ENCODE peak calls at places on chromosome 20, in nine cellular contexts. Q is CD4-positive, alpha-beta T cell; R is uterus; V is pancreas; P is dorsolateral prefrontal cortex; T is kidney; X is MCF 10A; L is breast epithelium; M is progenitor cell of endocrine pancreas. I is an unnamed sample.

GRCh38 chr20:40101479-40102032 is 587.5 kb downstream of the MAFB start:
- DNase-seq in Q (no peak), L (no peak), T (no peak), P (no peak), V (no peak), X (no peak), M (no peak), R (no peak), I (no peak)

GRCh38 chr20:5642155-5642981 is 107.8 kb upstream of the SHLD1 start:
- DNase-seq in R (peak; percentile 31), Q (no peak), T (no peak), P (no peak), L (no peak), V (peak; percentile 31), X (peak; percentile 78), M (no peak), I (no peak)

GRCh38 chr20:60572991-60573390 is 614.8 kb downstream of the CDH26 start:
- DNase-seq in R (no peak), P (no peak), L (no peak), V (no peak), X (no peak), M (no peak), T (no peak), Q (no peak), I (no peak)

GRCh38 chr20:50467618-50468373 is 42.4 kb upstream of the PTPN1 start:
- DNase-seq in T (no peak), Q (no peak), L (no peak), X (peak; percentile 54), P (peak; percentile 51), M (no peak), R (peak; percentile 46), V (no peak), I (peak; percentile 41)

GRCh38 chr20:2405693-2406065 is 25.0 kb downstream of the TGM6 start:
- DNase-seq in M (no peak), R (no peak), L (no peak), V (no peak), X (no peak), P (no peak), Q (no peak), T (no peak), I (no peak)

GRCh38 chr20:63076421-63076820 is 69.7 kb upstream of the BHLHE23 start:
- DNase-seq in R (no peak), X (no peak), T (no peak), L (no peak), M (no peak), Q (no peak), V (no peak), P (no peak), I (peak; percentile 2)

GRCh38 chr20:20499469-20499868 is 131.6 kb downstream of the INSM1 start:
- DNase-seq in M (no peak), R (no peak), P (no peak), T (peak; percentile 13), Q (no peak), L (no peak), V (no peak), X (no peak), I (no peak)

GRCh38 chr20:62897666-62898065 is 28.6 kb downstream of the DIDO1 start:
- DNase-seq in L (no peak), T (no peak), P (no peak), M (no peak), X (no peak), Q (no peak), R (no peak), V (no peak), I (peak; percentile 61)

GRCh38 chr20:36623444-36623843 is 17.9 kb downstream of the RAB5IF start:
- DNase-seq in R (no peak), P (no peak), X (no peak), T (no peak), M (no peak), V (no peak), L (no peak), Q (no peak), I (no peak)

GRCh38 chr20:36620917-36621316 is 15.3 kb downstream of the RAB5IF start:
- DNase-seq in P (no peak), L (no peak), Q (no peak), T (no peak), X (no peak), M (no peak), R (no peak), V (no peak), I (no peak)

GRCh38 chr20:36628076-36628475 is 17.9 kb downstream of the SLA2 start:
- DNase-seq in L (no peak), T (no peak), Q (no peak), R (no peak), V (no peak), X (no peak), M (no peak), P (no peak), I (no peak)

GRCh38 chr20:36624068-36624813 is 18.7 kb downstream of the RAB5IF start:
- DNase-seq in R (no peak), M (no peak), Q (no peak), T (no peak), V (no peak), P (no peak), L (no peak), X (no peak), I (no peak)

GRCh38 chr20:36624925-36625324 is 19.3 kb downstream of the RAB5IF start:
- DNase-seq in T (no peak), X (no peak), P (no peak), Q (no peak), V (no peak), M (no peak), R (no peak), L (no peak), I (no peak)
- TF ChIP-seq CTCF in T (no peak), X (no peak), P (no peak), Q (no peak), V (no peak), M (no peak), R (no peak), L (no peak), I (no peak)

DNA sequence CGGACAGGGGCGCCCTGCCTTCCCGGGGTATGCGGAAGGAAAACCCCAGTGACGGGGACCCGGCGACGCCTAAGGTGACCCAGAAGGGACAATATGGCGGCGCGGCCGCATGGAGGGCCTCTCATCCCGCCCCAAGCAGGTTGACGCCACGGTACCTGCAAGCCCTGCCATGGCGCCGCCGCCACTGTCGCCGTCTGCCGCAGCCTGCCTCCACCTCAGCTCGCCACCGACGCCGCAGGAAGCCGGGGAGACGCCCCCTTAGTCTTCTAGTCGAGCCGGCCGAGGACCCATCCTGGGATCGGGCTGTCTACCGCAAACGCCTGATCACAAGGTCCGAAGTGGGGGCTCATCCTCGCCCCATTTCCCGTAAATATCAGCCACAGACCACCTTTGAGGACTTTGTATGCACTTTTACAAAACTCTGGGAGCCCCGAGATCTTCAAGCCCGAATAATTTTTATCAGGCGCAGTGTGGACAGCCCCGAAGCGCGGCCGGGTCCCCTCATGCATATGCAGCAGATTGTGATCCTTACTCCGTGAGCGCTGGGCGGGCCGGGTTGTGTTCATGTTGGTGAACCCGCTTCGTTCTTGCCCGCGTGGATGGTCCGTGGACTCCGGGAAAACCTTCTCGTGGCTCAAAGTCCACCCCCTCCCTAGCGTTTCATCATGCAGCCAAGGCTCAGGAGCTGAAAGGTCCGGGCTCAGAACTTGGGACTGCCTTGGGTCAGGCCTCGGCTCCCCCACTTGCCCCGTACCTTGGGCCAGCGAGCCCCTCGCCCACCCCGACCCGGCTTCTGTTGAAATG is at the start of gene BLCAP:
- DNase-seq in L (peak; percentile 87), V (peak; percentile 87), M (peak; percentile 78), R (peak; percentile 91), T (peak; percentile 95), P (peak; percentile 87), Q (peak; percentile 90), X (peak; percentile 90), I (peak; percentile 88)
- TF ChIP-seq CTCF in L (no peak), V (no peak), M (no peak), R (no peak), T (no peak), P (peak; percentile 7), Q (no peak), X (no peak), I (no peak)

GRCh38 chr20:49318430-49319203 is 40.8 kb upstream of the ZNFX1 start:
- DNase-seq in V (no peak), P (no peak), L (no peak), X (no peak), Q (peak; percentile 6), R (no peak), T (peak; percentile 73), M (peak; percentile 21), I (no peak)

GRCh38 chr20:49320460-49320859 is 42.6 kb upstream of the ZNFX1 start:
- DNase-seq in Q (no peak), R (no peak), M (no peak), P (no peak), X (peak; percentile 64), V (no peak), T (no peak), L (no peak), I (peak; percentile 27)

GRCh38 chr20:49319204-49319809 is 41.5 kb upstream of the ZNFX1 start:
- DNase-seq in R (no peak), P (no peak), M (no peak), X (no peak), V (no peak), L (no peak), T (no peak), Q (no peak), I (no peak)

GRCh38 chr20:49316704-49317103 is 38.8 kb upstream of the ZNFX1 start:
- DNase-seq in X (no peak), M (no peak), R (no peak), Q (no peak), L (no peak), T (no peak), V (no peak), P (no peak), I (no peak)

DNA sequence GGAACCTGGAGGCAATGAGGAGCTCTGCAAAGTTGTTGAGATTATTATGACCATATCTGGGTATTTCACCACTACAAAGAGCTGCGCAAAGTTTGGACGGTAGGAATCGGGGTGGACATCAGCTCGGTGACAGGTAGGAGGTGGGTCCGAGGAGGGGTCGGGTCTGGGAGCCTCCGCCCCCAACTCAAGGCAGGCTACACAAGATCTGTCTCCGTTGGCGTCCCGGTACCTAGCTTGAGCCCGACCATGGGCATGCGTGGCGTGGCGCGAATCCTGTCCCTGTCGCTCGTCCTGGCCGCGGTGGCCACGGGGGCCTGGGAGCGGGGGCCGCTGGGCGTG is 40.2 kb upstream of the ZNFX1 start:
- DNase-seq in V (no peak), M (no peak), X (no peak), L (no peak), T (no peak), P (no peak), R (no peak), Q (no peak), I (no peak)
- TF ChIP-seq CTCF in V (no peak), M (no peak), X (no peak), L (no peak), T (no peak), P (no peak), R (no peak), Q (no peak), I (no peak)

DNA sequence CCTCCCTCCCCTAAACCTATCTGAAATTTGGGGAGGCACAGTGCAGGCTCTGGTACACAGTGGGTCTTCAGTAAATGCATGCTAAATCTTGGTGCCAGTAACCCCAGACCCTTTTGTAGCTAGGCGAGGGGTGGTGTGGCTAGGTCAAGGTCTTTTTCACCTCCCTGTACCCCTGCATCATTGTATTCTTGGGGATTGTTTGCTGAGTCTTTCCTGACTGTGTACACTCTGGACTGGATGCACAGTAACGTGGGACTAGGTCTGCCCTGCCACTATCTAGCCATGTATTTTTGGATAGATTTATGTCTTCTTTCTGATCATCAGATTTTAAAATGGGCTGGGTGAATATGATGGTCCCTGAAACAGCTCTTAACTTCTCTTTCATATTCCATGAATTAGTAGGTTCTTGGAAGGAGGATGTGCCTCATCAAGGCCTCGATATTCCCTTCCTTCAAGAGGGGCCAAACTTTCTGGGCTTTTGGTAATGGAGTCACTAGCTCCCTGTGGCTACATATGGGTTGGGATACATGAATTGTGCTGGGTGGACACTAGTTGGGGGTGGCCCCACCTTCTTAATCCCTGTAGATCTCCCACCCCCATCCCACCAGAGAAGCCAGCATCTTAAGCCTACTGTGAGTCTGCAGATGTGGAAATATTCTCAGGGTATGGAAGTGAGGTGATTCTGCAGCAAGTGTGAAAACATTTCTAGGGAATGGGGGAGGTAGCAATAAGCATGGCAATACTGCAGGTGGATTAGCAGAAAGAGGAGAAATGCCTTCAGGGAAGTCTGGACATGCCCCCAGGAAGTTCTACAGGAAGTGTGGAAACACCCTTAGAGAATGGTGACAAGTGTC is 2.1 kb downstream of the TP53INP2 start:
- DNase-seq in P (no peak), M (no peak), X (no peak), Q (no peak), R (no peak), V (no peak), T (no peak), L (no peak), I (no peak)
- TF ChIP-seq CTCF in P (no peak), M (no peak), X (no peak), Q (no peak), R (no peak), V (no peak), T (no peak), L (no peak), I (no peak)

I was measured in glutamatergic neuron.